ENCODE peak calls at places on chromosomes 12 and 14, in six cellular contexts. K, A, C, R, Z and M are unnamed samples.

GRCh38 chr12:49296836-49297694 is 2.1 kb downstream of the PRPH start:
- DNase-seq in A (peak; percentile 55), K (no peak), C (no peak), Z (no peak), R (no peak), M (no peak)

GRCh38 chr14:93285048-93285447 is 47.8 kb downstream of the BTBD7 start:
- DNase-seq in K (peak; percentile 45), C (no peak), A (no peak), R (no peak), Z (no peak), M (no peak)

GRCh38 chr12:88870000-88870737 is 289.9 kb upstream of the KITLG start:
- DNase-seq in A (no peak), C (no peak), R (no peak), K (peak; percentile 56), Z (no peak), M (no peak)

GRCh38 chr12:67413577-67413976 is 144.4 kb downstream of the CAND1 start:
- DNase-seq in C (no peak), Z (no peak), R (no peak), A (peak; percentile 83), K (no peak), M (peak; percentile 60)

GRCh38 chr14:101220921-101221510 is 317.5 kb upstream of the RTL1 start:
- DNase-seq in Z (no peak), A (no peak), C (no peak), K (no peak), R (no peak), M (no peak)

GRCh38 chr12:109559601-109560000 is 13.7 kb downstream of the MMAB start:
- DNase-seq in Z (no peak), K (no peak), C (no peak), R (no peak), A (no peak), M (no peak)

GRCh38 chr12:111446631-111447570 is 41.2 kb downstream of the SH2B3 start:
- DNase-seq in Z (no peak), C (no peak), A (no peak), K (no peak), R (no peak), M (no peak)

GRCh38 chr12:101027816-101028215 is 182.2 kb downstream of the SLC5A8 start:
- DNase-seq in C (no peak), K (no peak), R (no peak), A (no peak), Z (no peak), M (no peak)

GRCh38 chr14:38098074-38098846 is 109.4 kb upstream of the SSTR1 start:
- DNase-seq in A (no peak), R (no peak), Z (no peak), K (peak; percentile 63), C (no peak), M (peak; percentile 22)

GRCh38 chr12:90366286-90366685 is 588.7 kb downstream of the CCER1 start:
- DNase-seq in Z (no peak), C (no peak), K (peak; percentile 66), R (no peak), A (no peak), M (no peak)

GRCh38 chr14:72783741-72784140 is 110.2 kb downstream of the DPF3 start:
- DNase-seq in K (no peak), R (no peak), A (no peak), Z (no peak), C (no peak), M (no peak)

GRCh38 chr12:17976202-17976601 is 113.8 kb downstream of the RERGL start:
- DNase-seq in Z (no peak), C (no peak), K (no peak), A (peak; percentile 17), R (no peak), M (no peak)

GRCh38 chr12:122062832-122063690 is 15.5 kb upstream of the MLXIP start:
- DNase-seq in R (no peak), C (no peak), A (peak; percentile 76), Z (peak; percentile 52), K (peak; percentile 47), M (peak; percentile 31)

GRCh38 chr12:91361864-91362263 is 179.2 kb upstream of the DCN start:
- DNase-seq in R (no peak), K (no peak), A (peak; percentile 19), C (no peak), Z (no peak), M (no peak)

GRCh38 chr12:51529586-51529985 is 61.4 kb upstream of the SCN8A start:
- DNase-seq in C (no peak), A (no peak), R (no peak), K (no peak), Z (no peak), M (no peak)

GRCh38 chr12:68158427-68158826 is 1.1 kb downstream of the IFNG start:
- DNase-seq in R (no peak), C (no peak), Z (no peak), A (peak; percentile 35), K (no peak), M (no peak)

GRCh38 chr14:36588119-36588518 is 5.7 kb upstream of the NKX2-8 start:
- DNase-seq in A (no peak), Z (no peak), C (no peak), R (no peak), K (no peak), M (no peak)

GRCh38 chr14:71554323-71554722 is 377.9 kb upstream of the RGS6 start:
- DNase-seq in A (no peak), C (no peak), R (no peak), K (no peak), Z (no peak), M (no peak)

DNA sequence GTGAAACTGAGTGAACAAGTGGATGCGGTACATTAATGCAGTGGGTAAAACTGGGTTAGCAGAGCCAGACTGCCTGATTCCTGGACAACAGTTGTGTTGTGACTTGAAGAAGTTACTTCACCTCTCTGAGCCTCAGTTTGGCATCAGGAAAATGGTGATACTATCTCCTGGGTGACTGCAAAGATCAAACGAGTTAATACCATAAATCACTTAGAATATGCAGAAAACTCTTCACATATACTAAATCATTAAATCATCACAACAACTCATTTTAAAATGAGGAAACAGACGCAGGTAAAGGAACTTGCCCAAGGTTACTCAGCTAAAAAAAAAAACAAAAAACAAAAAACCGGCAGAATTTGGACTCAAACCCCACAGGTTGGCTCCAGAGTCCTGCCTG is 811 bp downstream of the MTERF2 start:
- DNase-seq in K (no peak), R (no peak), A (peak; percentile 6), C (no peak), Z (no peak), M (no peak)
- H3K27ac ChIP-seq in K (peak overlapping the region; percentile 82), R (peak overlapping the region; percentile 91), A (peak overlapping the region; percentile 69), C (peak overlapping the region; percentile 64), Z (peak overlapping the region; percentile 91), M (peak overlapping the region; percentile 40)

GRCh38 chr14:23146980-23147379 is 27.9 kb upstream of the CEBPE start:
- DNase-seq in C (no peak), Z (no peak), A (no peak), R (no peak), K (no peak), M (no peak)
- H3K27ac ChIP-seq in C (no peak overlapping the region), Z (no peak overlapping the region), A (no peak overlapping the region), R (peak overlapping the region; percentile 51), K (no peak overlapping the region), M (no peak overlapping the region)

DNA sequence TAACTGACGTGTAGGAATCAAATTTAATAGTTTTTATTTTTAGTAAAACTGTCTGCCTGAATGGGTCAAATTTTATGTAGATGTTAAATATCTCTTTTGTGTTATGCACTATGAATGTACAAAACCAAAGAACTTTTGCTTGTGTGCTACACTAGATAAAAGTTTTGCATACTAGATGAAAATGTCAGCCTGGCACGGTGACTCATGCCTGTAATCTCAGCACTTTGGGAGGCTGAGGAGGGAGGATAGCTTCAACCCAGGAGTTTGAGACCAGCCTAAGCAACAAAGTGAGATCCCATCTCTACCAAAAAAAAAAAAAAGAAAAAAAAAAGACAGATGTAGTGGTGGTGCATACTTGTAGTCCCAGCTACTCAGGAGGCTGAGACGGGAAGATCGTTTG is 11.1 kb downstream of the AEBP2 start:
- DNase-seq in Z (no peak), A (no peak), R (no peak), C (no peak), K (no peak), M (no peak)
- H3K27ac ChIP-seq in Z (peak overlapping the region; percentile 22), A (no peak overlapping the region), R (peak overlapping the region; percentile 63), C (no peak overlapping the region), K (no peak overlapping the region), M (no peak overlapping the region)

DNA sequence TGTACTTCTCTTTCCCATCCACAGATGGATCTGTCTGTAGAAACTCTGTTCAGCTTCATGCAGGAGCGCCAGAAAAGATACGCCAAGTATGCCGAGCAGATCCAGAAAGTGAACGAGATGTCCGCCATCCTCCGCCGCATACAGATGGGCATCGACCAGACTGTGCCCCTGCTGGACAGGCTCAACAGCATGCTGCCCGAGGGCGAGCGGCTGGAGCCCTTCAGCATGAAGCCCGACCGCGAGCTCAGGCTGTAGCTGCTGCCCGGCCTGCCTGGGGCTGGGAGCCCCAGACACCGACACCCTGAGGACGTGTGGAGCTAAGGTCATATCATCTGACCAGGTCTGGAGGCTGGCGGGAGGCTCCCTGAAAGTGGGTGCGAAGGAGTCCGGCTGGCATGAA is 97.1 kb downstream of the DUSP16 start:
- DNase-seq in K (no peak), A (no peak), Z (no peak), C (no peak), R (no peak), M (no peak)
- H3K27ac ChIP-seq in K (no peak overlapping the region), A (no peak overlapping the region), Z (no peak overlapping the region), C (peak overlapping the region; percentile 32), R (no peak overlapping the region), M (no peak overlapping the region)

GRCh38 chr14:85439696-85440328 is 90.1 kb upstream of the FLRT2 start:
- DNase-seq in C (no peak), Z (no peak), A (peak; percentile 75), R (no peak), K (peak; percentile 67), M (no peak)
- H3K27ac ChIP-seq in C (no peak overlapping the region), Z (no peak overlapping the region), A (peak overlapping the region; percentile 88), R (peak overlapping the region; percentile 49), K (no peak overlapping the region), M (peak overlapping the region; percentile 92)

GRCh38 chr14:96688629-96689028 is 108.6 kb upstream of the VRK1 start:
- DNase-seq in K (no peak), A (no peak), C (no peak), R (no peak), Z (no peak), M (no peak)
- H3K27ac ChIP-seq in K (no peak overlapping the region), A (no peak overlapping the region), C (no peak overlapping the region), R (no peak overlapping the region), Z (no peak overlapping the region), M (no peak overlapping the region)

GRCh38 chr12:10018390-10018789 is 8.0 kb downstream of the CLEC12B start:
- DNase-seq in K (peak; percentile 3), R (no peak), C (no peak), Z (no peak), A (no peak), M (no peak)
- H3K27ac ChIP-seq in K (no peak overlapping the region), R (no peak overlapping the region), C (no peak overlapping the region), Z (no peak overlapping the region), A (no peak overlapping the region), M (no peak overlapping the region)